ENCODE peak calls at places on chromosomes 7 and 10, in five cellular contexts. One of them, this sample, is unnamed.

GRCh38 chr10:776772-777171 is 87.3 kb upstream of the DIP2C start:
- DNase-seq in mammary epithelial cell: no peak
- DNase-seq in BJ: no peak
- DNase-seq in NCI-H2171 treated with DMSO at 0.1 percent for 48 hours: no peak
- DNase-seq in stimulated activated CD4-positive, alpha-beta T cell treated with anti-CD3 and anti-CD28 coated beads, TNF-alpha, amount 100 ng/mL, for 48 hours: no peak
- DNase-seq in this sample: no peak

GRCh38 chr7:98870807-98871491 is 1.1 kb upstream of the TMEM130 start:
- DNase-seq in mammary epithelial cell: no peak
- DNase-seq in BJ: no peak
- DNase-seq in NCI-H2171 treated with DMSO at 0.1 percent for 48 hours: no peak
- DNase-seq in stimulated activated CD4-positive, alpha-beta T cell treated with anti-CD3 and anti-CD28 coated beads, TNF-alpha, amount 100 ng/mL, for 48 hours: no peak
- DNase-seq in this sample: no peak

GRCh38 chr7:104903781-104904180 is 110.2 kb upstream of the KMT2E start:
- DNase-seq in mammary epithelial cell: no peak
- DNase-seq in BJ: no peak
- DNase-seq in NCI-H2171 treated with DMSO at 0.1 percent for 48 hours: no peak
- DNase-seq in stimulated activated CD4-positive, alpha-beta T cell treated with anti-CD3 and anti-CD28 coated beads, TNF-alpha, amount 100 ng/mL, for 48 hours: no peak
- DNase-seq in this sample: no peak

GRCh38 chr7:7773334-7774308 is 55.2 kb upstream of the RPA3 start:
- DNase-seq in mammary epithelial cell: no peak
- DNase-seq in BJ: no peak
- DNase-seq in NCI-H2171 treated with DMSO at 0.1 percent for 48 hours: no peak
- DNase-seq in stimulated activated CD4-positive, alpha-beta T cell treated with anti-CD3 and anti-CD28 coated beads, TNF-alpha, amount 100 ng/mL, for 48 hours: no peak
- DNase-seq in this sample: no peak

GRCh38 chr7:55409474-55410225 is 44.5 kb downstream of the LANCL2 start:
- DNase-seq in mammary epithelial cell: no peak
- DNase-seq in BJ: no peak
- DNase-seq in NCI-H2171 treated with DMSO at 0.1 percent for 48 hours: peak; percentile 81
- DNase-seq in stimulated activated CD4-positive, alpha-beta T cell treated with anti-CD3 and anti-CD28 coated beads, TNF-alpha, amount 100 ng/mL, for 48 hours: no peak
- DNase-seq in this sample: no peak

GRCh38 chr7:75054744-75055527 is 18.7 kb downstream of the RCC1L start:
- DNase-seq in mammary epithelial cell: peak; percentile 39
- DNase-seq in BJ: peak; percentile 78
- DNase-seq in NCI-H2171 treated with DMSO at 0.1 percent for 48 hours: no peak
- DNase-seq in stimulated activated CD4-positive, alpha-beta T cell treated with anti-CD3 and anti-CD28 coated beads, TNF-alpha, amount 100 ng/mL, for 48 hours: no peak
- DNase-seq in this sample: no peak

GRCh38 chr7:45328397-45329080 is 170.9 kb downstream of the RAMP3 start:
- DNase-seq in mammary epithelial cell: no peak
- DNase-seq in BJ: no peak
- DNase-seq in NCI-H2171 treated with DMSO at 0.1 percent for 48 hours: no peak
- DNase-seq in stimulated activated CD4-positive, alpha-beta T cell treated with anti-CD3 and anti-CD28 coated beads, TNF-alpha, amount 100 ng/mL, for 48 hours: no peak
- DNase-seq in this sample: no peak

GRCh38 chr10:51706225-51706624 is 6.8 kb upstream of the CSTF2T start:
- DNase-seq in mammary epithelial cell: no peak
- DNase-seq in BJ: peak; percentile 53
- DNase-seq in NCI-H2171 treated with DMSO at 0.1 percent for 48 hours: no peak
- DNase-seq in stimulated activated CD4-positive, alpha-beta T cell treated with anti-CD3 and anti-CD28 coated beads, TNF-alpha, amount 100 ng/mL, for 48 hours: no peak
- DNase-seq in this sample: no peak

GRCh38 chr10:22427890-22428571 is 82.7 kb downstream of the SPAG6 start:
- DNase-seq in mammary epithelial cell: peak; percentile 90
- DNase-seq in BJ: peak; percentile 87
- DNase-seq in NCI-H2171 treated with DMSO at 0.1 percent for 48 hours: peak; percentile 93
- DNase-seq in stimulated activated CD4-positive, alpha-beta T cell treated with anti-CD3 and anti-CD28 coated beads, TNF-alpha, amount 100 ng/mL, for 48 hours: no peak
- DNase-seq in this sample: no peak

GRCh38 chr10:17805921-17806577 is 3.1 kb upstream of the MRC1 start:
- DNase-seq in mammary epithelial cell: peak; percentile 12
- DNase-seq in BJ: no peak
- DNase-seq in NCI-H2171 treated with DMSO at 0.1 percent for 48 hours: peak; percentile 57
- DNase-seq in stimulated activated CD4-positive, alpha-beta T cell treated with anti-CD3 and anti-CD28 coated beads, TNF-alpha, amount 100 ng/mL, for 48 hours: no peak
- DNase-seq in this sample: no peak

GRCh38 chr10:100043344-100043743 is 33.6 kb upstream of the DNMBP start:
- DNase-seq in mammary epithelial cell: peak; percentile 85
- DNase-seq in BJ: no peak
- DNase-seq in NCI-H2171 treated with DMSO at 0.1 percent for 48 hours: peak; percentile 1
- DNase-seq in stimulated activated CD4-positive, alpha-beta T cell treated with anti-CD3 and anti-CD28 coated beads, TNF-alpha, amount 100 ng/mL, for 48 hours: no peak
- DNase-seq in this sample: no peak

GRCh38 chr10:61047011-61047410 is 103.0 kb upstream of the RHOBTB1 start:
- DNase-seq in mammary epithelial cell: no peak
- DNase-seq in BJ: no peak
- DNase-seq in NCI-H2171 treated with DMSO at 0.1 percent for 48 hours: no peak
- DNase-seq in stimulated activated CD4-positive, alpha-beta T cell treated with anti-CD3 and anti-CD28 coated beads, TNF-alpha, amount 100 ng/mL, for 48 hours: no peak
- DNase-seq in this sample: no peak

GRCh38 chr7:5351508-5352265 is 68.9 kb downstream of the SLC29A4 start:
- DNase-seq in mammary epithelial cell: no peak
- DNase-seq in BJ: no peak
- DNase-seq in NCI-H2171 treated with DMSO at 0.1 percent for 48 hours: no peak
- DNase-seq in stimulated activated CD4-positive, alpha-beta T cell treated with anti-CD3 and anti-CD28 coated beads, TNF-alpha, amount 100 ng/mL, for 48 hours: no peak
- DNase-seq in this sample: no peak